ENCODE peak calls at places on chromosomes 1 and 21, in five cellular contexts. One of them, this sample, is unnamed.

GRCh38 chr1:178341218-178341956 is 155.4 kb downstream of the CLEC20A start:
- DNase-seq in psoas muscle: no peak
- DNase-seq in uterus: peak; percentile 19
- DNase-seq in foreskin fibroblast: peak; percentile 89
- DNase-seq in cardiac muscle cell: peak; percentile 91
- DNase-seq in this sample: no peak

GRCh38 chr1:54301494-54301893 is 101.5 kb downstream of the MRPL37 start:
- DNase-seq in cardiac muscle cell: no peak
- DNase-seq in foreskin fibroblast: no peak
- DNase-seq in psoas muscle: no peak
- DNase-seq in uterus: no peak
- DNase-seq in this sample: no peak

GRCh38 chr1:68232354-68233148 is at the start of gene WLS:
- DNase-seq in foreskin fibroblast: peak; percentile 81
- DNase-seq in psoas muscle: peak; percentile 88
- DNase-seq in uterus: peak; percentile 78
- DNase-seq in cardiac muscle cell: peak; percentile 89
- DNase-seq in this sample: no peak

GRCh38 chr1:71565267-71565666 is 484.4 kb upstream of the ZRANB2 start:
- DNase-seq in foreskin fibroblast: no peak
- DNase-seq in uterus: no peak
- DNase-seq in psoas muscle: peak; percentile 47
- DNase-seq in cardiac muscle cell: peak; percentile 5
- DNase-seq in this sample: no peak

GRCh38 chr1:219385786-219386427 is 212.2 kb downstream of the LYPLAL1 start:
- DNase-seq in cardiac muscle cell: peak; percentile 76
- DNase-seq in uterus: no peak
- DNase-seq in foreskin fibroblast: peak; percentile 14
- DNase-seq in psoas muscle: no peak
- DNase-seq in this sample: peak; percentile 5

GRCh38 chr1:61670016-61670415 is 54.9 kb downstream of the TM2D1 start:
- DNase-seq in cardiac muscle cell: no peak
- DNase-seq in foreskin fibroblast: peak; percentile 41
- DNase-seq in psoas muscle: no peak
- DNase-seq in uterus: no peak
- DNase-seq in this sample: no peak

GRCh38 chr21:41598561-41599511 is 90.9 kb upstream of the TMPRSS2 start:
- DNase-seq in foreskin fibroblast: no peak
- DNase-seq in cardiac muscle cell: peak; percentile 16
- DNase-seq in psoas muscle: no peak
- DNase-seq in uterus: no peak
- DNase-seq in this sample: no peak

GRCh38 chr1:86687595-86687994 is 16.8 kb upstream of the SH3GLB1 start:
- DNase-seq in psoas muscle: no peak
- DNase-seq in foreskin fibroblast: no peak
- DNase-seq in cardiac muscle cell: peak; percentile 47
- DNase-seq in uterus: no peak
- DNase-seq in this sample: no peak

GRCh38 chr21:35819134-35819533 is 241.2 kb downstream of the SETD4 start:
- DNase-seq in psoas muscle: no peak
- DNase-seq in foreskin fibroblast: no peak
- DNase-seq in uterus: no peak
- DNase-seq in cardiac muscle cell: no peak
- DNase-seq in this sample: no peak

DNA sequence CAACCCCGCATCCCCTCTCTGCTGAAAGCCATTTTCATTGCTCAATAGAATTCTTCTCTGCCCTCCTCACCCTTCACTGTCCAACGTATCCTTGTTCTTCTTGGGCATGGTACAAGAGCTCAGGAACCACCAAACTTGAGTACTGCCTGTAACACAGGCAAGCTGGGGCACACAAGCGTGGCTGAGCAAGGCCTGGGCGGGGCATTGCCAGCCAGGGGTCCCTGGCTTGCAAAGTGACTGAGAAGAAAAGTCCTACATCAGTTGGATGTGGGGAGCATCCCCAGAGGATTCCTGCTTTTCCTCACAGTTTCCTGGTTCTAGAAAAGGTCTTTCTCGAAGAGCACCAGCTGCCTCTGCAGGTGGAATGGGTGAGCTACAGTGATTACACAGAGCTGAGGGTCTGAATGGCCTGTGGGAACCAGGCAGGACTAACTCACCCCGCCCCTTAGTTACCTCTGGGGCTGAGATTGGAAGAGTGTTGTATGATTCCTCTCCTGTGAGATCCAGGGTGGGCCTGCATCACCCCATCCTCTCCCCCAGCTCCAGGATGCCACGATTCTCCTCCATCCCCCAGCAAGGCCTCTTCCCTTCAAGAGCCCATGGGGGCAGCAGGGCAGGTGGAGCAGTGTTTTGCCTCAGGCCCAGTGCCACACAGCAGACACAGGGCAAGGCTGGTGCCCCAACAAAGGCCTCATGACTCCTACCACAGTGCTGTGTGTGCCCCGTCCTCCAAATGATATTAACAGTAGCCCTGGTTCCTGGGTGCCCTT is 121.9 kb downstream of the MATN1 start:
- DNase-seq in uterus: no peak
- DNase-seq in psoas muscle: no peak
- DNase-seq in foreskin fibroblast: no peak
- DNase-seq in cardiac muscle cell: no peak
- DNase-seq in this sample: no peak
- TF ChIP-seq CTCF in uterus: no peak
- TF ChIP-seq CTCF in psoas muscle: no peak
- TF ChIP-seq CTCF in foreskin fibroblast: peak; percentile 4
- TF ChIP-seq CTCF in cardiac muscle cell: peak; percentile 3
- TF ChIP-seq CTCF in this sample: no peak

DNA sequence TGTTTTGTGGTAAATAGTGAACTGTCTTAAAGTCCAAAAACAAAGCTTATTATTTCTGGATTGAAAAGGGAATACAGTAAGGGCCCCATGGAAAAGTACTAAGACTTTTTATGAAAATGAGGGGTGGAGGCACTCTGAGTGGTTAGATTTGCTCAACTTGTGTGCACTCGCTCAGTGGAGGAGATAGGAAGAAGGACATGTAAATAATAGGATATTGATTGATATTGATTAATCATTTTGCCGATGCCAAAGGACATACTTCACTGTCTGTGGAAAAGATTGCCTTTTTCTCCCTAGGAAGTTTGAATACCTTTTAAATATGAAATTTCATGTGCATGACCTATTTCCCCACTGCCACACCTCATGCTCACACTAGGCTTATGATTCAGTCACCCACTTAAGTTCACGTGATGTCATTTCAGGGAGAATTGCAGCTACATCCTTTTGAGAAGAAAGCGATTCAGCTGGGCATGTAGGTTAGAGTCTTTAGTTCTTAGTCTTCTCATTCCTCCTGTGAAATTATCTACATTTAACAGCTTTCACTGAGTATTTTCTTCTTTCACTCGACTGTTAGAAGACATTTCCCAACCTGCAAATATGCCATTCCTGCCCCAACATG is 5.0 kb downstream of the MTR start:
- DNase-seq in cardiac muscle cell: peak; percentile 2
- DNase-seq in foreskin fibroblast: no peak
- DNase-seq in psoas muscle: no peak
- DNase-seq in uterus: no peak
- DNase-seq in this sample: no peak
- H3K4me3 ChIP-seq in cardiac muscle cell: no peak overlapping the region
- H3K4me3 ChIP-seq in foreskin fibroblast: no peak overlapping the region
- H3K4me3 ChIP-seq in psoas muscle: no peak overlapping the region
- H3K4me3 ChIP-seq in uterus: no peak overlapping the region
- H3K4me3 ChIP-seq in this sample: no peak overlapping the region

DNA sequence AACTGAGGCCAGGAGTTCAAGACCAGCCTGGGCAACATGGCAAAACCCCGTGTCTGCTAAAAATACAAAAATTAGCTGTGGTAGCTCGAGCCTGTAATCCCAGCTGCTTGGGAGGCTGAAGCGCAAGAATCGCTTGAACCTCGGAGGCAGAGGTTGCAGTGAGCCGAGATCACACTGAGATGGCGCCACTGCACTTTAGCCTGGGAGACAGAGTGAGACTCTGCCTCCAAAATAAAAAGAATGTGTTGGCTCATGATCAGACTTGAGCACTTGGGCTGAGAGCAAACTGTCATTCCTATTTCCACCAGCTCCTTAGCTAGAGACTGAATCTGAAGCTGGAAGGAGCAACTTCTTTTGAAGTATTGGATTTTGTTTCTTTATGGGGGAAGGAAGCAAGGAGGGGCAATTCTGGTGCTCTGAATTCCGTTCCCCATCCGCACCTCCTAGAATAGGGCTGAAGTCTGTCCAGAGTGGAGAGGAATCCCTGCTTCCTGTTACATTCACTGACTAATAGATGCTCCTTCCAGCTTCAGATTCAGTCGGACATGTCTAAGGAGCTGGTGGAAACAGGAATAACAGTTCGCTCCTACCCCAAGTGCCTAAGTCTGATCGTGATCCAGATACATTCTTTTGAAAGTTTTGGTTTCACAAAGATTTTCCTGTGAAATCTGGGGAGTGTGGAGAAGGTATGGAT is 3.8 kb downstream of the ZNF672 start:
- DNase-seq in psoas muscle: peak; percentile 63
- DNase-seq in foreskin fibroblast: peak; percentile 48
- DNase-seq in cardiac muscle cell: peak; percentile 81
- DNase-seq in uterus: no peak
- DNase-seq in this sample: no peak
- TF ChIP-seq CTCF in psoas muscle: peak; percentile 39
- TF ChIP-seq CTCF in foreskin fibroblast: peak; percentile 60
- TF ChIP-seq CTCF in cardiac muscle cell: peak; percentile 72
- TF ChIP-seq CTCF in uterus: peak; percentile 22
- TF ChIP-seq CTCF in this sample: peak; percentile 57

GRCh38 chr21:17451364-17451869 is 61.4 kb upstream of the CXADR start:
- DNase-seq in uterus: no peak
- DNase-seq in cardiac muscle cell: peak; percentile 78
- DNase-seq in foreskin fibroblast: peak; percentile 76
- DNase-seq in psoas muscle: no peak
- DNase-seq in this sample: no peak

GRCh38 chr21:17455028-17455353 is 57.9 kb upstream of the CXADR start:
- DNase-seq in foreskin fibroblast: no peak
- DNase-seq in psoas muscle: no peak
- DNase-seq in cardiac muscle cell: no peak
- DNase-seq in uterus: no peak
- DNase-seq in this sample: no peak

GRCh38 chr21:17455451-17455850 is 57.4 kb upstream of the CXADR start:
- DNase-seq in foreskin fibroblast: no peak
- DNase-seq in uterus: no peak
- DNase-seq in cardiac muscle cell: no peak
- DNase-seq in psoas muscle: no peak
- DNase-seq in this sample: no peak

GRCh38 chr21:17458279-17458678 is 54.6 kb upstream of the CXADR start:
- DNase-seq in cardiac muscle cell: no peak
- DNase-seq in foreskin fibroblast: no peak
- DNase-seq in psoas muscle: no peak
- DNase-seq in uterus: no peak
- DNase-seq in this sample: no peak

GRCh38 chr21:17454315-17455027 is 58.4 kb upstream of the CXADR start:
- DNase-seq in foreskin fibroblast: peak; percentile 83
- DNase-seq in cardiac muscle cell: peak; percentile 77
- DNase-seq in psoas muscle: peak; percentile 56
- DNase-seq in uterus: peak; percentile 81
- DNase-seq in this sample: peak; percentile 64
- H3K4me3 ChIP-seq in foreskin fibroblast: peak overlapping the region; percentile 11
- H3K4me3 ChIP-seq in cardiac muscle cell: no peak overlapping the region
- H3K4me3 ChIP-seq in psoas muscle: no peak overlapping the region
- H3K4me3 ChIP-seq in uterus: no peak overlapping the region
- H3K4me3 ChIP-seq in this sample: no peak overlapping the region

DNA sequence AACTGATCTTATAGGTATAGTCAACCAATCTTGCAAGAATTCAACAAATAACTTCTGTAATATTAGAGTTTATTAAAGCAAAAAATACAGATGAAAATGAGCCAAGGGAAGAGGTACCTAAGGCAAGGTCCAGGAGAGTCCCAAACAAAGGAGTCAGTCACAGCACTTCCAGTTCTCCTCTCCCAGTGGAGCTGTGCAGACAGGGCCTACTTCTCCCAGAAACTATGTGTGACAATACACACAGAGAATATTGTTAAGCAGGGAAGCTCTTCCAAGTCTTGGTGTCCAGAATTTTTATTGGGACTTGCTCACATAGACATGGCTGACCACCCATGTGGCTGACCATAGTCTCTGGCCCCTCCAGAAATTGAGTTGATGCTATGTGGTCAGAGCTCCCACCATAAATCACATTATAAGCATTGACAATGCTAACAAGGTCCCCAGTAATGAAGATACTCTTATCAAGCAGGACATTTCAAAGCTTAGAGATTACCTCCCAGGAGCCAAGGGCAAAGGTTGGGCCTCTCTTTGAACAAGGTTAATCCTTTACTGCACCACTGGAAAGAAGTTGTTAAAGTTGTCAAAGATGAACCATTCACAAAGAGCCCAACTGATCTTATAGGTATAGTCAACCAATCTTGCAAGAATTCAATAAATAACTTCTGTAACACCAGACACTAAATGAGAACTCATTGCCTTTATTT is 3.5 kb upstream of the CD244 start:
- DNase-seq in uterus: no peak
- DNase-seq in psoas muscle: no peak
- DNase-seq in cardiac muscle cell: no peak
- DNase-seq in foreskin fibroblast: no peak
- DNase-seq in this sample: no peak
- TF ChIP-seq CTCF in uterus: no peak
- TF ChIP-seq CTCF in psoas muscle: no peak
- TF ChIP-seq CTCF in cardiac muscle cell: no peak
- TF ChIP-seq CTCF in foreskin fibroblast: no peak
- TF ChIP-seq CTCF in this sample: no peak

GRCh38 chr1:226973898-226974543 is 33.9 kb downstream of the COQ8A start:
- DNase-seq in psoas muscle: peak; percentile 81
- DNase-seq in cardiac muscle cell: peak; percentile 81
- DNase-seq in foreskin fibroblast: peak; percentile 24
- DNase-seq in uterus: peak; percentile 80
- DNase-seq in this sample: no peak
- H3K4me3 ChIP-seq in psoas muscle: peak overlapping the region; percentile 46
- H3K4me3 ChIP-seq in cardiac muscle cell: no peak overlapping the region
- H3K4me3 ChIP-seq in foreskin fibroblast: no peak overlapping the region
- H3K4me3 ChIP-seq in uterus: no peak overlapping the region
- H3K4me3 ChIP-seq in this sample: no peak overlapping the region

This sample was measured in GM06990.